ENCODE peak calls at places on chromosomes 16 and 17, in eight cellular contexts. L is upper lobe of right lung; A is IMR-90; F is GM23338; P is CD8-positive, alpha-beta T cell; T is astrocyte of the spinal cord; Z is hepatocyte; C is tibial nerve. U is an unnamed sample.

GRCh38 chr16:81519298-81520150 is 74.9 kb downstream of the CMIP start:
- DNase-seq in L (peak), A (no peak), F (no peak), P (no peak), T (no peak), Z (no peak), C (no peak), U (no peak)

GRCh38 chr17:67546578-67547527 is 169.8 kb downstream of the PITPNC1 start:
- DNase-seq in L (peak), A (peak), F (peak), P (no peak), T (peak), Z (peak), C (no peak), U (no peak)

GRCh38 chr16:2466667-2467300 is 4.3 kb upstream of the NTN3 start:
- DNase-seq in L (no peak), A (no peak), F (no peak), P (no peak), T (no peak), Z (no peak), C (no peak), U (no peak)

GRCh38 chr16:72990003-72990521 is 57.9 kb downstream of the ZFHX3 start:
- DNase-seq in L (no peak), A (peak), F (peak), P (no peak), T (peak), Z (peak), C (peak), U (no peak)

GRCh38 chr17:58305626-58306025 is 23.0 kb downstream of the TSPOAP1 start:
- DNase-seq in L (no peak), A (no peak), F (no peak), P (peak), T (no peak), Z (no peak), C (no peak), U (no peak)

GRCh38 chr17:68580236-68580903 is 20.8 kb downstream of the FAM20A start:
- DNase-seq in L (peak), A (peak), F (no peak), P (no peak), T (peak), Z (no peak), C (peak), U (no peak)

GRCh38 chr17:4074831-4075495 is 67.9 kb downstream of the ZZEF1 start:
- DNase-seq in L (no peak), A (peak), F (peak), P (no peak), T (peak), Z (peak), C (no peak), U (no peak)

GRCh38 chr17:7823581-7824001 is 10.4 kb upstream of the KDM6B start:
- DNase-seq in L (no peak), A (no peak), F (peak), P (no peak), T (no peak), Z (peak), C (no peak), U (no peak)

GRCh38 chr16:74439685-74440084 is 18.4 kb upstream of the CLEC18B start:
- DNase-seq in L (no peak), A (no peak), F (no peak), P (no peak), T (no peak), Z (no peak), C (no peak), U (no peak)

GRCh38 chr16:56932588-56933265 is 785 bp downstream of the HERPUD1 start:
- DNase-seq in L (peak), A (peak), F (peak), P (peak), T (peak), Z (peak), C (peak), U (peak)

GRCh38 chr16:89383095-89384003 is 107.0 kb downstream of the ANKRD11 start:
- DNase-seq in L (peak), A (peak), F (peak), P (peak), T (no peak), Z (peak), C (no peak), U (no peak)
- TF ChIP-seq CTCF in L (no peak), A (no peak), F (peak), P (no peak), T (peak), Z (peak), C (no peak), U (peak)

DNA sequence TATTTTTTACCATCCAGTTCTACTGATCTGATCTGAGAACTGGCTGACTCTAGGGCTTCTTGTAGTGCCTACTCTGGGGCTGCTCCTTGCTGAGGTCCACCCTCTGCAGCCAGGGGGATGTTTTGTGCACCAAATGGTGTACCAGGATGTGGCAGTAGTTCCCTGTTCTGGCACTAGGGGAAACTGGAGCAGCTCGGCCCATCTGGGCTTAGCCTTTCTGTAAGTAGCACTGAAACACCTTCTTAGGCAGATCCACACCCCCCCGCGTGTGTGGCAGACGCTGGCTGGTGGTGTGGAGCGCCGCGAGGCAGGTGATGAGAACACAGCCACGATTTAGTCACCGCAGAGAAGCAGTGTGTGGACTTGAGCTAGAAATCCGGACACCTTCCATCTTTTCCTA is 17.0 kb downstream of the DUSP14 start:
- DNase-seq in L (no peak), A (peak), F (peak), P (no peak), T (no peak), Z (peak), C (no peak), U (peak)
- TF ChIP-seq CTCF in L (peak), A (peak), F (peak), P (no peak), T (peak), Z (peak), C (no peak), U (peak)

DNA sequence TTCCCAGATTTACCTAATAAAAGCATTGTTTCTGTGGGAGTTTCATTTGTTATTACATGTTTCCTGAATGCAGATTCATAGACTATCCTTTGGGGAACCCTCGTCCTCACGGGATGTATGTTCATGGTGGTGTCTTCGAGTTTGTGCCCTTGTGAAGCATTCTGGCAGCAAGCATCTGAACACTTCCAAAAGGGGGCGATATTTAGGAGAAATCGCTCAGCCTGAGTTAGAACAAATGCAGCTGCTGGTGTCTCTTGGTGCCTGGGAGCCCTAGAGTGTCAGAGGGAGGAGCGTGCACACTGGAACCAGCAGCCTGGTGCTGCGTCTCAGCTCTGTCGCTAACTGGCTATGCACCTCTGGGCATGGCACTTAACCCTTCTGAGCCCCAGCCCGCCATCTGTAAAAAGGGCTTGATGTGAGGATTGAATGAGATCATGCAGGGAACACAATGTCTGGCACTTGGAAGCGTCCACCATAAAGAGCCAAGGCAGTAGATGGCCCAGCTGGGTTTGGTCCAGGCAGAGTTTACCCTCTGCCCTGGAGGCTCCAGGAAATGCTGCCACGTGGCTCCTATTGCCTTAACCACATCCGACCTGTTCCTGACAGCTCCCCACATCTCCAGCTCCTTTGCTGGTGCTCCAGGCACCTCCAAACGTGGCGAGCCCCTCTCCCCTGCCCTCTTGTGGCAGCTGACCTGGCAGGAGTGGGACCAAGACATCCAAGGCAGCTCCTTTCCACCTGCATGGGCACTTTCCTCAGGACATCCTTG is 25.0 kb upstream of the C16orf78 start:
- DNase-seq in L (no peak), A (no peak), F (peak), P (no peak), T (no peak), Z (no peak), C (no peak), U (no peak)
- TF ChIP-seq CTCF in L (no peak), A (no peak), F (peak), P (no peak), T (no peak), Z (no peak), C (no peak), U (no peak)

GRCh38 chr17:61393550-61393903 is 6.1 kb upstream of the TBX2 start:
- DNase-seq in L (no peak), A (peak), F (no peak), P (no peak), T (no peak), Z (no peak), C (no peak), U (no peak)
- TF ChIP-seq CTCF in L (peak), A (peak), F (peak), P (no peak), T (peak), Z (peak), C (no peak), U (peak)

DNA sequence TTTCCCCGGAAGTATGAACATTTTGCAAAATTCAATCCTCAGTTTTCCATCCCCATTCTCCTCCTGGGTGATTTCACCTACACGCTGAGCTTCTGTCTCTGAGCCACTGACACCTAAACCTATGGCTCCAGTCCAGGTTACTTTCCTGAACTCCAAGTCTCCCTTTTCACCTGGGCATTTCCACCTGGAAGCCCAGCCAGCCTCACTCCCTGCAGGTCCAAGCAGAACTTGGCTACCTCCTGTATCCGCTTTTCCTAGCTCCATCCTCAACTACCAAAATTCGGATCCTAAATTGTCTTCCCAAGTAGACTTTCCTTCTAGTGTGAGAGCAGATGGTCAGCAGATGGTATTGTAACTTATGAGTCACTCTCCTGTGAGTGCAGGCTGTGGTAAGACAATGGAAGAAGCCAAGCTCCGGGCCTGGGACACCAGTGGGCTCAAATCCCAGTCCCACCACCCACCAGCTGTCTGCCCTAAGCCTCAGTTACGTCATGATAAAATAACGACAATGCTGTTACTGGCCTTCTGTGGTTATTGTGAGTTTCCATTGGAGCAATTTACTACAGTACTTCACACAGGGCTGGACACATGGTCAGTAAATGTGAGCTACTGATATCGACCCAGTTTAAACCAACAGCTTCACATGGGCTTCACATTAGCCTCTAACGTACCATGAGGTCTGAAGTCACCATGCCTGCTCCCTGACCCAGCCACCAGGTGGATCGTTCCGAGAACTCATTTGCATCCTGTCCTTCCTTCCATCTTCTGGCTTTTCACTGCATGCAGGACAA is 33.3 kb downstream of the PECAM1 start:
- DNase-seq in L (peak), A (peak), F (peak), P (no peak), T (no peak), Z (no peak), C (peak), U (no peak)
- TF ChIP-seq CTCF in L (no peak), A (no peak), F (peak), P (no peak), T (no peak), Z (no peak), C (no peak), U (no peak)